ENCODE peak calls at places on chromosomes 13 and 19, in ten cellular contexts. One of them, this sample, is unnamed.

GRCh38 chr19:17339088-17339741 is 1.9 kb downstream of the GTPBP3 start:
- DNase-seq in stimulated activated CD8-positive, alpha-beta memory T cell treated with anti-CD3 and anti-CD28 coated beads, Interleukin-15, amount 100 ng/mL, for 48 hours: no peak
- DNase-seq in aorta: no peak
- DNase-seq in Panc1: no peak
- DNase-seq in Kasumi-1: no peak
- DNase-seq in AG04449: no peak
- DNase-seq in posterior cingulate gyrus: no peak
- DNase-seq in HEK293T: peak
- DNase-seq in NCI-H446: no peak
- DNase-seq in hepatic stellate cell: no peak
- DNase-seq in this sample: peak

GRCh38 chr19:18438331-18439024 is 545 bp upstream of the ISYNA1 start:
- DNase-seq in AG04449: no peak
- DNase-seq in aorta: peak
- DNase-seq in stimulated activated CD8-positive, alpha-beta memory T cell treated with anti-CD3 and anti-CD28 coated beads, Interleukin-15, amount 100 ng/mL, for 48 hours: no peak
- DNase-seq in Panc1: no peak
- DNase-seq in Kasumi-1: no peak
- DNase-seq in NCI-H446: no peak
- DNase-seq in posterior cingulate gyrus: no peak
- DNase-seq in hepatic stellate cell: peak
- DNase-seq in HEK293T: peak
- DNase-seq in this sample: no peak

GRCh38 chr13:59901191-59901590 is 262.5 kb downstream of the DIAPH3 start:
- DNase-seq in NCI-H446: no peak
- DNase-seq in stimulated activated CD8-positive, alpha-beta memory T cell treated with anti-CD3 and anti-CD28 coated beads, Interleukin-15, amount 100 ng/mL, for 48 hours: no peak
- DNase-seq in aorta: no peak
- DNase-seq in Panc1: no peak
- DNase-seq in hepatic stellate cell: no peak
- DNase-seq in HEK293T: no peak
- DNase-seq in AG04449: no peak
- DNase-seq in posterior cingulate gyrus: no peak
- DNase-seq in Kasumi-1: no peak
- DNase-seq in this sample: no peak

GRCh38 chr13:112229992-112230872 is 145.9 kb upstream of the SPACA7 start:
- DNase-seq in posterior cingulate gyrus: no peak
- DNase-seq in AG04449: no peak
- DNase-seq in HEK293T: no peak
- DNase-seq in stimulated activated CD8-positive, alpha-beta memory T cell treated with anti-CD3 and anti-CD28 coated beads, Interleukin-15, amount 100 ng/mL, for 48 hours: no peak
- DNase-seq in NCI-H446: no peak
- DNase-seq in Kasumi-1: no peak
- DNase-seq in aorta: no peak
- DNase-seq in Panc1: no peak
- DNase-seq in hepatic stellate cell: no peak
- DNase-seq in this sample: no peak

GRCh38 chr13:37364024-37364423 is 234.5 kb downstream of the POSTN start:
- DNase-seq in HEK293T: no peak
- DNase-seq in posterior cingulate gyrus: no peak
- DNase-seq in aorta: no peak
- DNase-seq in Panc1: no peak
- DNase-seq in hepatic stellate cell: no peak
- DNase-seq in Kasumi-1: no peak
- DNase-seq in NCI-H446: no peak
- DNase-seq in AG04449: no peak
- DNase-seq in stimulated activated CD8-positive, alpha-beta memory T cell treated with anti-CD3 and anti-CD28 coated beads, Interleukin-15, amount 100 ng/mL, for 48 hours: no peak
- DNase-seq in this sample: no peak

GRCh38 chr19:12497032-12497431 is 12.4 kb upstream of the ZNF709 start:
- DNase-seq in HEK293T: no peak
- DNase-seq in posterior cingulate gyrus: no peak
- DNase-seq in AG04449: no peak
- DNase-seq in Kasumi-1: no peak
- DNase-seq in stimulated activated CD8-positive, alpha-beta memory T cell treated with anti-CD3 and anti-CD28 coated beads, Interleukin-15, amount 100 ng/mL, for 48 hours: no peak
- DNase-seq in aorta: no peak
- DNase-seq in Panc1: no peak
- DNase-seq in NCI-H446: no peak
- DNase-seq in hepatic stellate cell: no peak
- DNase-seq in this sample: no peak

GRCh38 chr13:41611385-41611784 is 154.0 kb downstream of the RGCC start:
- DNase-seq in HEK293T: no peak
- DNase-seq in hepatic stellate cell: no peak
- DNase-seq in Kasumi-1: no peak
- DNase-seq in NCI-H446: no peak
- DNase-seq in Panc1: no peak
- DNase-seq in AG04449: no peak
- DNase-seq in aorta: no peak
- DNase-seq in posterior cingulate gyrus: no peak
- DNase-seq in stimulated activated CD8-positive, alpha-beta memory T cell treated with anti-CD3 and anti-CD28 coated beads, Interleukin-15, amount 100 ng/mL, for 48 hours: no peak
- DNase-seq in this sample: no peak

GRCh38 chr19:2385053-2385721 is 25.1 kb downstream of the TMPRSS9 start:
- DNase-seq in NCI-H446: peak
- DNase-seq in HEK293T: peak
- DNase-seq in Panc1: peak
- DNase-seq in posterior cingulate gyrus: no peak
- DNase-seq in AG04449: peak
- DNase-seq in hepatic stellate cell: peak
- DNase-seq in stimulated activated CD8-positive, alpha-beta memory T cell treated with anti-CD3 and anti-CD28 coated beads, Interleukin-15, amount 100 ng/mL, for 48 hours: no peak
- DNase-seq in Kasumi-1: peak
- DNase-seq in aorta: no peak
- DNase-seq in this sample: no peak

GRCh38 chr19:2608602-2608922 is 93.9 kb downstream of the GNG7 start:
- DNase-seq in HEK293T: no peak
- DNase-seq in aorta: no peak
- DNase-seq in AG04449: no peak
- DNase-seq in stimulated activated CD8-positive, alpha-beta memory T cell treated with anti-CD3 and anti-CD28 coated beads, Interleukin-15, amount 100 ng/mL, for 48 hours: no peak
- DNase-seq in posterior cingulate gyrus: peak
- DNase-seq in Kasumi-1: no peak
- DNase-seq in Panc1: no peak
- DNase-seq in hepatic stellate cell: no peak
- DNase-seq in NCI-H446: no peak
- DNase-seq in this sample: no peak

GRCh38 chr19:27974082-27974513 is 1238.9 kb downstream of the UQCRFS1 start:
- DNase-seq in Panc1: no peak
- DNase-seq in NCI-H446: peak
- DNase-seq in stimulated activated CD8-positive, alpha-beta memory T cell treated with anti-CD3 and anti-CD28 coated beads, Interleukin-15, amount 100 ng/mL, for 48 hours: no peak
- DNase-seq in posterior cingulate gyrus: peak
- DNase-seq in hepatic stellate cell: no peak
- DNase-seq in AG04449: no peak
- DNase-seq in HEK293T: no peak
- DNase-seq in Kasumi-1: peak
- DNase-seq in aorta: no peak
- DNase-seq in this sample: no peak

GRCh38 chr19:17784201-17785008 is 10.5 kb upstream of the B3GNT3 start:
- DNase-seq in posterior cingulate gyrus: peak
- DNase-seq in AG04449: no peak
- DNase-seq in NCI-H446: peak
- DNase-seq in HEK293T: peak
- DNase-seq in stimulated activated CD8-positive, alpha-beta memory T cell treated with anti-CD3 and anti-CD28 coated beads, Interleukin-15, amount 100 ng/mL, for 48 hours: peak
- DNase-seq in Kasumi-1: peak
- DNase-seq in aorta: peak
- DNase-seq in hepatic stellate cell: peak
- DNase-seq in Panc1: no peak
- DNase-seq in this sample: peak

GRCh38 chr13:75621147-75621546 is 15.0 kb upstream of the LMO7 start:
- DNase-seq in AG04449: peak
- DNase-seq in aorta: no peak
- DNase-seq in posterior cingulate gyrus: no peak
- DNase-seq in Kasumi-1: no peak
- DNase-seq in stimulated activated CD8-positive, alpha-beta memory T cell treated with anti-CD3 and anti-CD28 coated beads, Interleukin-15, amount 100 ng/mL, for 48 hours: no peak
- DNase-seq in NCI-H446: no peak
- DNase-seq in Panc1: no peak
- DNase-seq in hepatic stellate cell: peak
- DNase-seq in HEK293T: no peak
- DNase-seq in this sample: no peak

GRCh38 chr13:105996391-105997028 is 539.0 kb downstream of the EFNB2 start:
- DNase-seq in Kasumi-1: no peak
- DNase-seq in Panc1: no peak
- DNase-seq in posterior cingulate gyrus: no peak
- DNase-seq in HEK293T: no peak
- DNase-seq in hepatic stellate cell: no peak
- DNase-seq in AG04449: no peak
- DNase-seq in aorta: no peak
- DNase-seq in stimulated activated CD8-positive, alpha-beta memory T cell treated with anti-CD3 and anti-CD28 coated beads, Interleukin-15, amount 100 ng/mL, for 48 hours: no peak
- DNase-seq in NCI-H446: no peak
- DNase-seq in this sample: no peak

GRCh38 chr13:109243311-109243951 is 543.0 kb downstream of the IRS2 start:
- DNase-seq in HEK293T: no peak
- DNase-seq in posterior cingulate gyrus: no peak
- DNase-seq in Kasumi-1: no peak
- DNase-seq in hepatic stellate cell: peak
- DNase-seq in AG04449: peak
- DNase-seq in Panc1: no peak
- DNase-seq in NCI-H446: no peak
- DNase-seq in aorta: no peak
- DNase-seq in stimulated activated CD8-positive, alpha-beta memory T cell treated with anti-CD3 and anti-CD28 coated beads, Interleukin-15, amount 100 ng/mL, for 48 hours: no peak
- DNase-seq in this sample: no peak

GRCh38 chr13:51257187-51257586 is 35.0 kb downstream of the FAM124A start:
- DNase-seq in stimulated activated CD8-positive, alpha-beta memory T cell treated with anti-CD3 and anti-CD28 coated beads, Interleukin-15, amount 100 ng/mL, for 48 hours: no peak
- DNase-seq in posterior cingulate gyrus: no peak
- DNase-seq in hepatic stellate cell: no peak
- DNase-seq in NCI-H446: no peak
- DNase-seq in HEK293T: no peak
- DNase-seq in Kasumi-1: peak
- DNase-seq in Panc1: no peak
- DNase-seq in aorta: no peak
- DNase-seq in AG04449: no peak
- DNase-seq in this sample: no peak

GRCh38 chr13:96020155-96020575 is 33.0 kb downstream of the UGGT2 start:
- DNase-seq in AG04449: peak
- DNase-seq in NCI-H446: peak
- DNase-seq in hepatic stellate cell: peak
- DNase-seq in stimulated activated CD8-positive, alpha-beta memory T cell treated with anti-CD3 and anti-CD28 coated beads, Interleukin-15, amount 100 ng/mL, for 48 hours: no peak
- DNase-seq in Kasumi-1: peak
- DNase-seq in posterior cingulate gyrus: no peak
- DNase-seq in HEK293T: peak
- DNase-seq in aorta: no peak
- DNase-seq in Panc1: peak
- DNase-seq in this sample: no peak

GRCh38 chr13:98665638-98665995 is 86.9 kb downstream of the SLC15A1 start:
- DNase-seq in Panc1: no peak
- DNase-seq in Kasumi-1: no peak
- DNase-seq in posterior cingulate gyrus: no peak
- DNase-seq in HEK293T: no peak
- DNase-seq in aorta: no peak
- DNase-seq in NCI-H446: no peak
- DNase-seq in AG04449: no peak
- DNase-seq in hepatic stellate cell: no peak
- DNase-seq in stimulated activated CD8-positive, alpha-beta memory T cell treated with anti-CD3 and anti-CD28 coated beads, Interleukin-15, amount 100 ng/mL, for 48 hours: no peak
- DNase-seq in this sample: no peak

GRCh38 chr13:67238277-67238859 is 8.2 kb upstream of the PCDH9 start:
- DNase-seq in Panc1: no peak
- DNase-seq in AG04449: no peak
- DNase-seq in NCI-H446: peak
- DNase-seq in HEK293T: no peak
- DNase-seq in aorta: no peak
- DNase-seq in posterior cingulate gyrus: no peak
- DNase-seq in hepatic stellate cell: no peak
- DNase-seq in stimulated activated CD8-positive, alpha-beta memory T cell treated with anti-CD3 and anti-CD28 coated beads, Interleukin-15, amount 100 ng/mL, for 48 hours: no peak
- DNase-seq in Kasumi-1: peak
- DNase-seq in this sample: no peak

GRCh38 chr19:37007587-37008220 is 70.5 kb upstream of the ZNF420 start:
- DNase-seq in HEK293T: no peak
- DNase-seq in Kasumi-1: no peak
- DNase-seq in posterior cingulate gyrus: peak
- DNase-seq in NCI-H446: no peak
- DNase-seq in hepatic stellate cell: peak
- DNase-seq in aorta: peak
- DNase-seq in AG04449: no peak
- DNase-seq in stimulated activated CD8-positive, alpha-beta memory T cell treated with anti-CD3 and anti-CD28 coated beads, Interleukin-15, amount 100 ng/mL, for 48 hours: peak
- DNase-seq in Panc1: no peak
- DNase-seq in this sample: peak

GRCh38 chr13:47598340-47598911 is 402.6 kb downstream of the SUCLA2 start:
- DNase-seq in posterior cingulate gyrus: no peak
- DNase-seq in aorta: no peak
- DNase-seq in NCI-H446: no peak
- DNase-seq in stimulated activated CD8-positive, alpha-beta memory T cell treated with anti-CD3 and anti-CD28 coated beads, Interleukin-15, amount 100 ng/mL, for 48 hours: no peak
- DNase-seq in Kasumi-1: peak
- DNase-seq in HEK293T: no peak
- DNase-seq in hepatic stellate cell: peak
- DNase-seq in AG04449: no peak
- DNase-seq in Panc1: no peak
- DNase-seq in this sample: no peak

GRCh38 chr13:29937836-29938235 is 87.4 kb upstream of the UBL3 start:
- DNase-seq in HEK293T: no peak
- DNase-seq in Panc1: no peak
- DNase-seq in hepatic stellate cell: no peak
- DNase-seq in stimulated activated CD8-positive, alpha-beta memory T cell treated with anti-CD3 and anti-CD28 coated beads, Interleukin-15, amount 100 ng/mL, for 48 hours: no peak
- DNase-seq in AG04449: no peak
- DNase-seq in aorta: no peak
- DNase-seq in Kasumi-1: no peak
- DNase-seq in NCI-H446: no peak
- DNase-seq in posterior cingulate gyrus: no peak
- DNase-seq in this sample: peak

GRCh38 chr19:5805465-5806132 is 732 bp downstream of the NRTN start:
- DNase-seq in posterior cingulate gyrus: no peak
- DNase-seq in Panc1: no peak
- DNase-seq in aorta: peak
- DNase-seq in HEK293T: peak
- DNase-seq in Kasumi-1: peak
- DNase-seq in NCI-H446: peak
- DNase-seq in AG04449: no peak
- DNase-seq in hepatic stellate cell: peak
- DNase-seq in stimulated activated CD8-positive, alpha-beta memory T cell treated with anti-CD3 and anti-CD28 coated beads, Interleukin-15, amount 100 ng/mL, for 48 hours: no peak
- DNase-seq in this sample: peak

GRCh38 chr13:27147530-27148170 is 24.0 kb downstream of the USP12 start:
- DNase-seq in Panc1: no peak
- DNase-seq in Kasumi-1: no peak
- DNase-seq in NCI-H446: no peak
- DNase-seq in aorta: no peak
- DNase-seq in HEK293T: no peak
- DNase-seq in AG04449: no peak
- DNase-seq in posterior cingulate gyrus: no peak
- DNase-seq in stimulated activated CD8-positive, alpha-beta memory T cell treated with anti-CD3 and anti-CD28 coated beads, Interleukin-15, amount 100 ng/mL, for 48 hours: no peak
- DNase-seq in hepatic stellate cell: no peak
- DNase-seq in this sample: no peak

GRCh38 chr19:49231804-49232203 is 74.2 kb downstream of the TRPM4 start:
- DNase-seq in NCI-H446: no peak
- DNase-seq in posterior cingulate gyrus: no peak
- DNase-seq in Panc1: no peak
- DNase-seq in HEK293T: no peak
- DNase-seq in Kasumi-1: no peak
- DNase-seq in stimulated activated CD8-positive, alpha-beta memory T cell treated with anti-CD3 and anti-CD28 coated beads, Interleukin-15, amount 100 ng/mL, for 48 hours: no peak
- DNase-seq in aorta: no peak
- DNase-seq in hepatic stellate cell: no peak
- DNase-seq in AG04449: no peak
- DNase-seq in this sample: peak